ENCODE peak calls at places on chromosomes 5 and 9, in four cellular contexts. I is HepG2, C is K562, T is IMR-90. Q is an unnamed sample.

GRCh38 chr5:84383816-84384603 is 670 bp downstream of the EDIL3 start:
- DNase-seq in C (no peak), I (no peak), T (peak; percentile 70), Q (peak; percentile 7)

GRCh38 chr9:94159069-94159915 is 75.0 kb downstream of the PTPDC1 start:
- DNase-seq in I (no peak), C (no peak), T (no peak), Q (no peak)

GRCh38 chr9:15513335-15513734 is 2.6 kb upstream of the PSIP1 start:
- DNase-seq in C (peak; percentile 21), I (peak; percentile 32), T (no peak), Q (peak; percentile 21)

GRCh38 chr5:138438724-138439536 is at the start of gene REEP2:
- DNase-seq in C (peak; percentile 92), I (no peak), T (peak; percentile 47), Q (peak; percentile 22)

GRCh38 chr5:133034064-133034463 is 7.7 kb upstream of the ZCCHC10 start:
- DNase-seq in C (no peak), I (no peak), T (no peak), Q (no peak)

GRCh38 chr9:130192600-130192999 is 20.4 kb downstream of the NCS1 start:
- DNase-seq in C (no peak), I (no peak), T (no peak), Q (no peak)

GRCh38 chr5:170470275-170470674 is 33.5 kb upstream of the KCNIP1 start:
- DNase-seq in T (no peak), C (no peak), I (no peak), Q (no peak)

GRCh38 chr5:55575815-55576583 is 41.2 kb upstream of the PLPP1 start:
- DNase-seq in C (no peak), I (peak; percentile 81), T (peak; percentile 60), Q (peak; percentile 75)

GRCh38 chr5:165781703-165782102 is 2276.3 kb downstream of the MAT2B start:
- DNase-seq in T (no peak), C (no peak), I (no peak), Q (no peak)

GRCh38 chr5:115423541-115423940 is 121.0 kb downstream of the FEM1C start:
- DNase-seq in C (no peak), I (no peak), T (no peak), Q (peak; percentile 27)

GRCh38 chr9:17134843-17135577 is at the start of gene CNTLN:
- DNase-seq in T (peak; percentile 85), C (no peak), I (peak; percentile 67), Q (peak; percentile 90)

GRCh38 chr5:170552486-170553122 is 48.8 kb downstream of the KCNIP1 start:
- DNase-seq in C (no peak), T (peak; percentile 88), I (no peak), Q (no peak)

GRCh38 chr9:32011049-32011448 is 373.4 kb upstream of the ACO1 start:
- DNase-seq in I (no peak), T (no peak), C (no peak), Q (no peak)

GRCh38 chr5:143644751-143645150 is 167.2 kb upstream of the HMHB1 start:
- DNase-seq in C (no peak), I (no peak), T (no peak), Q (no peak)

GRCh38 chr5:177300236-177300880 is 3.2 kb downstream of the RAB24 start:
- DNase-seq in C (peak; percentile 63), T (peak; percentile 80), I (no peak), Q (no peak)

GRCh38 chr9:126980231-126980630 is 65.6 kb downstream of the RALGPS1 start:
- DNase-seq in C (no peak), T (no peak), I (no peak), Q (no peak)

GRCh38 chr5:38768411-38769211 is 77.2 kb upstream of the OSMR start:
- DNase-seq in C (no peak), T (no peak), I (no peak), Q (no peak)

GRCh38 chr5:129906177-129906887 is 2.1 kb downstream of the CHSY3 start:
- DNase-seq in I (peak; percentile 66), T (no peak), C (no peak), Q (no peak)

GRCh38 chr5:174145821-174146220 is 100.3 kb downstream of the NSG2 start:
- DNase-seq in T (no peak), I (no peak), C (peak; percentile 20), Q (no peak)

GRCh38 chr5:103772248-103772647 is 209.7 kb upstream of the NUDT12 start:
- DNase-seq in I (no peak), T (no peak), C (no peak), Q (no peak)

GRCh38 chr9:128412120-128412790 is 8.4 kb upstream of the CERCAM start:
- DNase-seq in I (peak; percentile 58), T (peak; percentile 31), C (peak; percentile 66), Q (peak; percentile 52)

GRCh38 chr9:135130266-135130976 is 43.0 kb downstream of the OLFM1 start:
- DNase-seq in C (peak; percentile 31), T (no peak), I (no peak), Q (no peak)

GRCh38 chr9:10045598-10045997 is 567.2 kb downstream of the PTPRD start:
- DNase-seq in T (peak; percentile 24), C (no peak), I (no peak), Q (no peak)

GRCh38 chr9:16029796-16030363 is 477.0 kb downstream of the CCDC171 start:
- DNase-seq in C (no peak), T (no peak), I (no peak), Q (no peak)

GRCh38 chr5:34007116-34007674 is 655 bp downstream of the AMACR start:
- DNase-seq in I (no peak), T (no peak), C (no peak), Q (no peak)

GRCh38 chr5:67092447-67093023 is 104.1 kb downstream of the CD180 start:
- DNase-seq in C (no peak), I (no peak), T (peak; percentile 27), Q (no peak)

DNA sequence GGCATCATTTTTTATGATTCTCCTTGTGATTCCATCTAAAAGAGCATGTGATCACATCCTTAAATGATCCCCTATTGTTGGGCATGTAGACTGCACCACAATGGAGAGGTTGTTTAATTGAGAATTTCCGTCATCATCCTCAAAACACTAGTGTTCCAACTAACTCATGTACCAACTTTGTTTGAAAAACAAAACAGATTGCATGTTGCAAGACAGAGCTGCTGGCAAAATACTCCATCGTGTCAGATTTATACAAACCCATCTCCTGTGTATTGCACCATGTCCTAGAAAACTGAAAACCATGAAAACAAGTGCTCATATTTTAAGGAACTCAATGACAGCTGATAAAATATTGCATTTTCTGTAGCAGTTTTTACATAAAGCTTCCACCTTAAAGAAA is 603.1 kb upstream of the WWC1 start:
- DNase-seq in T (no peak), C (no peak), I (no peak), Q (no peak)
- TF ChIP-seq MAZ in T (no peak), C (no peak), I (no peak), Q (no peak)

DNA sequence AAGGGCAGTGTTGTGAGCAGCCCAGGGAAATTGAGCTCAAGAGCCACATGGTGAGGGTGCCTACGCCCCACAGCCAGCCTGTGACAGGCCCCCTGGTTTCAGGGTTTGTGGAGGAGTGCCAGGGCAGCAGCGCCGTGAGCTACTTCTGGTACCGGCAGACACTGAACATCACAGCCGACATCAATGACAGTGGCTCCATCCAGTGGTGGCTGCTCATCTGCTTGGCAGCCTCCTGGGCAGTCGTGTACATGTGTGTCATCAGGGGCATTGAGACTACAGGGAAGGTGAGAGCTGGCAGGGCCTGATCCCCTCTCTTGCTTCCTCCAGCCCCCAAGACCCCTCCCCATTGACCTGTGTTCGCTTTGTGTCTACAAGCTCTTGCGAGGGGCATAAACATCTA is 10.2 kb downstream of the SLC6A18 start:
- DNase-seq in I (peak; percentile 48), C (peak; percentile 34), T (no peak), Q (peak; percentile 30)
- TF ChIP-seq CTCF in I (peak; percentile 88), C (peak; percentile 55), T (no peak), Q (no peak)

DNA sequence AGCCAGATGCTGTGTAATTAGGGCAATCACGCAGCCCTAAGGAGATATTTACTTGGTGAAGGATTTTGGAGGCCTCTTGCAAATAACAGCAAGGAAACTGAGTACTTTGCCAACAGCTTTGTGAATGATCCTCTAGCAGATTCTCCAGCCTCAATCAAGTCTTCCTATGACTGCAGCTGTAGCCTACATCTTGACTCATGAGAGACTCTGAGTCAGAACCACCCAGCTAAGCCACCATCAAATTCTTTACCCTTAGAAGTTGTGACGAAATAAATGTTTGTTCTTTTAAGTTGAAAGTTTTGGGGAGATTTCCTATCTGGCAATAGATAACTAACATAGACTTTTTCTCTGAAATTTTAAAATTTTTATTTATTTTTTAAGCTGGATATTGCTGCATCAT is 237.6 kb upstream of the CCNH start:
- DNase-seq in T (no peak), I (no peak), C (no peak), Q (no peak)
- TF ChIP-seq MAZ in T (no peak), I (no peak), C (no peak), Q (no peak)

DNA sequence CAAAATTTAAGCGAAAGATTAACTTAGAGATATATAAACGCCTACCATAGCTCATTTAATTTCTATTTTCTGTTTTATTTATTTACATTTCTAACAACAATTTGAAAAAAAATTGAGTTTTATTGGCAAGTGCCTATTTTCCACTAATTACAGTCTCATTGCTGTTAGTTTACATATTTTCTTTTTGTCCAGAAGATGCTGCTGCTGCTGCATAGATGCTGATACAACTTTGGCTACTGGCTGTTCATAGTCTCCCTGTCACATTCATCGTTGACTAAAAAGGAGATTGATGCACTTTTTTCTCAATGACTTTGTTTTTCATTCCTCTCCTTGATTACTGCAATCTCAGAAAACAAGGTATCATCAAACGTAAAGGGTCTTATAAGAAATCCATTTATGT is 235.4 kb downstream of the CDH9 start:
- DNase-seq in I (no peak), T (no peak), C (no peak), Q (no peak)
- TF ChIP-seq CTCF in I (no peak), T (no peak), C (no peak), Q (no peak)

DNA sequence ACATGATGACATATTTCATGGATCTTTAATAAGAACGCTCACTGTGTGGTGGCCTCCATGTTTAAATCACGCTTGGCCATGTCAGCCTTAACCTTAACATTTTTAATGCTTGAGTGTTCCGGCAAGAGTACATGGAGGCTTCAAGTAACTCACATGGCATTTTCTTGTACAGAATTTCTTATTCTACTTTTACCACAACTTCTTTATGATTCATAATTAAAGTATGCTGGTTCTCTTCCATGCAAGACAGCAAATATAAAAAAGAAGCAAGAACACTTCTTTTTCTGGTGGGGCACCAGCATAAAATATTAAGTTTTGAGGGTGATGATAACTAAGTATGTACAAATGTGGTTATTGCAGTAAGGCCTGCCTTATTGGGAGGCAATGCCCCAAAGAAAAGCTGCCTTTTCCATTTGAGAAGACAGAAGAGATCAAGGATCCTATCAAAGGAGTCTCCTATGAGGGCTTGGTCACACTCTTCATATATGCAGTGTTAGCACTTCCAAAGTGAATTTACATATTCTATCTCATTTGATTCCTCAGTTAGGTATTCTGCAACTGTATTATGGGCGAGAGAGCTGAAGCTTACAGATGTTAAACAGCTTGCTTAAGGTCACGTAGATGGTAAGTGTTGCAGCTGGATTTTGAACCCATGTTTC is 382.7 kb upstream of the MEF2C start:
- DNase-seq in I (no peak), T (peak; percentile 89), C (no peak), Q (no peak)
- TF ChIP-seq MAZ in I (no peak), T (no peak), C (no peak), Q (no peak)

DNA sequence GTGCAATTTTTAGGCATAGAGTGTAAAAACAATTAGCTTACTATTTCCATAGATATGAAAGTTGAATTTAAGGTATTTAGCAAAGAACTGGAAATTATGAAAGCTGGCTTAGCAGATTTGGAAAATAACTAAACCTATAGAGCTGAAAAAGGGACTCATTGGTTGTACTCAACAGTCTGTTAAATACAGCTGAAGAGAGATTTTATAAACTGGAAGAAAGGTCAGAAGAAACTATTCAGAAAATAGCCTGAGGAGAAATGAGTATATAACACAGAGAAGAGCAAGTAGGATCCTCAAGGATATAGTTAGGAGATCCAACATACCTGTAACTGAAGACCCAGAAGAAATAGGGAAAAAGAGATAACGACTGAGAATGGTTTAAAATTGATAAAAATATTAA is 97.6 kb upstream of the SLIT3 start:
- DNase-seq in C (no peak), T (no peak), I (no peak), Q (no peak)
- TF ChIP-seq CTCF in C (no peak), T (no peak), I (no peak), Q (no peak)